ENCODE peak calls at places on chromosomes 16 and 17, in ten cellular contexts. One of them, this sample, is unnamed.

GRCh38 chr16:20956319-20956718 is 55.7 kb downstream of the LYRM1 start:
- DNase-seq in central memory CD4-positive, alpha-beta T cell: no peak
- DNase-seq in stimulated activated naive B cell treated with anti-CD40 and anti-IgM and Interleukin-4, amounts not matched to agents 10 μg/mL and 1 μg/mL and 100 μg/mL, for 72 hours: no peak
- DNase-seq in nucleus accumbens: no peak
- DNase-seq in H54: no peak
- DNase-seq in psoas muscle: no peak
- DNase-seq in uterus: no peak
- DNase-seq in non-pigmented ciliary epithelial cell: no peak
- DNase-seq in NCI-H510A: no peak
- DNase-seq in heart right ventricle: no peak
- DNase-seq in this sample: no peak

GRCh38 chr16:27429981-27430441 is 28.0 kb downstream of the IL21R start:
- DNase-seq in H54: no peak
- DNase-seq in non-pigmented ciliary epithelial cell: no peak
- DNase-seq in heart right ventricle: peak
- DNase-seq in NCI-H510A: no peak
- DNase-seq in psoas muscle: no peak
- DNase-seq in nucleus accumbens: no peak
- DNase-seq in central memory CD4-positive, alpha-beta T cell: no peak
- DNase-seq in uterus: no peak
- DNase-seq in stimulated activated naive B cell treated with anti-CD40 and anti-IgM and Interleukin-4, amounts not matched to agents 10 μg/mL and 1 μg/mL and 100 μg/mL, for 72 hours: no peak
- DNase-seq in this sample: no peak

GRCh38 chr17:751269-752001 is 629 bp downstream of the GEMIN4 start:
- DNase-seq in central memory CD4-positive, alpha-beta T cell: peak
- DNase-seq in nucleus accumbens: no peak
- DNase-seq in NCI-H510A: no peak
- DNase-seq in H54: peak
- DNase-seq in heart right ventricle: peak
- DNase-seq in psoas muscle: peak
- DNase-seq in uterus: no peak
- DNase-seq in non-pigmented ciliary epithelial cell: no peak
- DNase-seq in stimulated activated naive B cell treated with anti-CD40 and anti-IgM and Interleukin-4, amounts not matched to agents 10 μg/mL and 1 μg/mL and 100 μg/mL, for 72 hours: no peak
- DNase-seq in this sample: no peak

GRCh38 chr16:14125030-14125681 is 54.0 kb downstream of the MRTFB start:
- DNase-seq in uterus: no peak
- DNase-seq in central memory CD4-positive, alpha-beta T cell: no peak
- DNase-seq in nucleus accumbens: no peak
- DNase-seq in heart right ventricle: no peak
- DNase-seq in NCI-H510A: no peak
- DNase-seq in psoas muscle: no peak
- DNase-seq in non-pigmented ciliary epithelial cell: no peak
- DNase-seq in stimulated activated naive B cell treated with anti-CD40 and anti-IgM and Interleukin-4, amounts not matched to agents 10 μg/mL and 1 μg/mL and 100 μg/mL, for 72 hours: no peak
- DNase-seq in H54: no peak
- DNase-seq in this sample: no peak

GRCh38 chr16:84138824-84139627 is 6.0 kb downstream of the HSDL1 start:
- DNase-seq in NCI-H510A: peak
- DNase-seq in non-pigmented ciliary epithelial cell: no peak
- DNase-seq in uterus: no peak
- DNase-seq in stimulated activated naive B cell treated with anti-CD40 and anti-IgM and Interleukin-4, amounts not matched to agents 10 μg/mL and 1 μg/mL and 100 μg/mL, for 72 hours: no peak
- DNase-seq in central memory CD4-positive, alpha-beta T cell: no peak
- DNase-seq in psoas muscle: peak
- DNase-seq in H54: no peak
- DNase-seq in nucleus accumbens: no peak
- DNase-seq in heart right ventricle: peak
- DNase-seq in this sample: no peak

GRCh38 chr17:58337600-58338453 is 9.2 kb upstream of the TSPOAP1 start:
- DNase-seq in H54: peak
- DNase-seq in uterus: peak
- DNase-seq in heart right ventricle: peak
- DNase-seq in psoas muscle: peak
- DNase-seq in stimulated activated naive B cell treated with anti-CD40 and anti-IgM and Interleukin-4, amounts not matched to agents 10 μg/mL and 1 μg/mL and 100 μg/mL, for 72 hours: peak
- DNase-seq in non-pigmented ciliary epithelial cell: peak
- DNase-seq in NCI-H510A: no peak
- DNase-seq in nucleus accumbens: peak
- DNase-seq in central memory CD4-positive, alpha-beta T cell: peak
- DNase-seq in this sample: peak

GRCh38 chr17:42120161-42121065 is 754 bp downstream of the KAT2A start:
- DNase-seq in stimulated activated naive B cell treated with anti-CD40 and anti-IgM and Interleukin-4, amounts not matched to agents 10 μg/mL and 1 μg/mL and 100 μg/mL, for 72 hours: no peak
- DNase-seq in non-pigmented ciliary epithelial cell: no peak
- DNase-seq in heart right ventricle: no peak
- DNase-seq in NCI-H510A: no peak
- DNase-seq in H54: no peak
- DNase-seq in psoas muscle: no peak
- DNase-seq in central memory CD4-positive, alpha-beta T cell: no peak
- DNase-seq in uterus: no peak
- DNase-seq in nucleus accumbens: no peak
- DNase-seq in this sample: no peak

GRCh38 chr16:56428087-56428486 is 2.7 kb upstream of the AMFR start:
- DNase-seq in H54: no peak
- DNase-seq in NCI-H510A: no peak
- DNase-seq in central memory CD4-positive, alpha-beta T cell: no peak
- DNase-seq in psoas muscle: no peak
- DNase-seq in heart right ventricle: no peak
- DNase-seq in non-pigmented ciliary epithelial cell: no peak
- DNase-seq in stimulated activated naive B cell treated with anti-CD40 and anti-IgM and Interleukin-4, amounts not matched to agents 10 μg/mL and 1 μg/mL and 100 μg/mL, for 72 hours: no peak
- DNase-seq in uterus: no peak
- DNase-seq in nucleus accumbens: no peak
- DNase-seq in this sample: no peak

GRCh38 chr17:76539631-76540271 is at the start of gene PRCD:
- DNase-seq in NCI-H510A: no peak
- DNase-seq in stimulated activated naive B cell treated with anti-CD40 and anti-IgM and Interleukin-4, amounts not matched to agents 10 μg/mL and 1 μg/mL and 100 μg/mL, for 72 hours: no peak
- DNase-seq in uterus: no peak
- DNase-seq in H54: no peak
- DNase-seq in nucleus accumbens: no peak
- DNase-seq in non-pigmented ciliary epithelial cell: no peak
- DNase-seq in central memory CD4-positive, alpha-beta T cell: no peak
- DNase-seq in psoas muscle: no peak
- DNase-seq in heart right ventricle: no peak
- DNase-seq in this sample: no peak

GRCh38 chr16:27820646-27821345 is 242.7 kb downstream of the GSG1L start:
- DNase-seq in stimulated activated naive B cell treated with anti-CD40 and anti-IgM and Interleukin-4, amounts not matched to agents 10 μg/mL and 1 μg/mL and 100 μg/mL, for 72 hours: no peak
- DNase-seq in NCI-H510A: no peak
- DNase-seq in heart right ventricle: no peak
- DNase-seq in psoas muscle: no peak
- DNase-seq in nucleus accumbens: no peak
- DNase-seq in uterus: no peak
- DNase-seq in H54: no peak
- DNase-seq in non-pigmented ciliary epithelial cell: no peak
- DNase-seq in central memory CD4-positive, alpha-beta T cell: no peak
- DNase-seq in this sample: no peak

GRCh38 chr16:68404736-68405345 is 43.5 kb downstream of the SMPD3 start:
- DNase-seq in H54: no peak
- DNase-seq in NCI-H510A: no peak
- DNase-seq in nucleus accumbens: no peak
- DNase-seq in non-pigmented ciliary epithelial cell: no peak
- DNase-seq in stimulated activated naive B cell treated with anti-CD40 and anti-IgM and Interleukin-4, amounts not matched to agents 10 μg/mL and 1 μg/mL and 100 μg/mL, for 72 hours: no peak
- DNase-seq in uterus: no peak
- DNase-seq in heart right ventricle: no peak
- DNase-seq in psoas muscle: no peak
- DNase-seq in central memory CD4-positive, alpha-beta T cell: no peak
- DNase-seq in this sample: no peak

GRCh38 chr17:71726320-71726719 is 394.5 kb upstream of the SOX9 start:
- DNase-seq in non-pigmented ciliary epithelial cell: no peak
- DNase-seq in heart right ventricle: no peak
- DNase-seq in H54: no peak
- DNase-seq in nucleus accumbens: no peak
- DNase-seq in NCI-H510A: no peak
- DNase-seq in central memory CD4-positive, alpha-beta T cell: no peak
- DNase-seq in uterus: no peak
- DNase-seq in psoas muscle: no peak
- DNase-seq in stimulated activated naive B cell treated with anti-CD40 and anti-IgM and Interleukin-4, amounts not matched to agents 10 μg/mL and 1 μg/mL and 100 μg/mL, for 72 hours: no peak
- DNase-seq in this sample: no peak

GRCh38 chr17:74394275-74394950 is 27.1 kb downstream of the GPR142 start:
- DNase-seq in central memory CD4-positive, alpha-beta T cell: no peak
- DNase-seq in heart right ventricle: no peak
- DNase-seq in nucleus accumbens: no peak
- DNase-seq in stimulated activated naive B cell treated with anti-CD40 and anti-IgM and Interleukin-4, amounts not matched to agents 10 μg/mL and 1 μg/mL and 100 μg/mL, for 72 hours: no peak
- DNase-seq in psoas muscle: no peak
- DNase-seq in uterus: no peak
- DNase-seq in non-pigmented ciliary epithelial cell: no peak
- DNase-seq in H54: no peak
- DNase-seq in NCI-H510A: no peak
- DNase-seq in this sample: no peak

GRCh38 chr16:5024632-5025031 is 9.1 kb downstream of the NAGPA start:
- DNase-seq in uterus: no peak
- DNase-seq in stimulated activated naive B cell treated with anti-CD40 and anti-IgM and Interleukin-4, amounts not matched to agents 10 μg/mL and 1 μg/mL and 100 μg/mL, for 72 hours: no peak
- DNase-seq in NCI-H510A: peak
- DNase-seq in psoas muscle: no peak
- DNase-seq in central memory CD4-positive, alpha-beta T cell: no peak
- DNase-seq in non-pigmented ciliary epithelial cell: no peak
- DNase-seq in H54: peak
- DNase-seq in heart right ventricle: no peak
- DNase-seq in nucleus accumbens: no peak
- DNase-seq in this sample: no peak

GRCh38 chr17:81096741-81097133 is 61.8 kb downstream of the BAIAP2 start:
- DNase-seq in non-pigmented ciliary epithelial cell: no peak
- DNase-seq in NCI-H510A: no peak
- DNase-seq in H54: no peak
- DNase-seq in nucleus accumbens: no peak
- DNase-seq in central memory CD4-positive, alpha-beta T cell: no peak
- DNase-seq in uterus: peak
- DNase-seq in psoas muscle: no peak
- DNase-seq in heart right ventricle: no peak
- DNase-seq in stimulated activated naive B cell treated with anti-CD40 and anti-IgM and Interleukin-4, amounts not matched to agents 10 μg/mL and 1 μg/mL and 100 μg/mL, for 72 hours: no peak
- DNase-seq in this sample: no peak

GRCh38 chr17:80984749-80985148 is 6.9 kb upstream of the CHMP6 start:
- DNase-seq in psoas muscle: peak
- DNase-seq in heart right ventricle: no peak
- DNase-seq in central memory CD4-positive, alpha-beta T cell: no peak
- DNase-seq in nucleus accumbens: no peak
- DNase-seq in non-pigmented ciliary epithelial cell: peak
- DNase-seq in uterus: no peak
- DNase-seq in H54: peak
- DNase-seq in NCI-H510A: no peak
- DNase-seq in stimulated activated naive B cell treated with anti-CD40 and anti-IgM and Interleukin-4, amounts not matched to agents 10 μg/mL and 1 μg/mL and 100 μg/mL, for 72 hours: no peak
- DNase-seq in this sample: no peak

GRCh38 chr17:1018547-1018946 is 21.6 kb downstream of the TIMM22 start:
- DNase-seq in uterus: no peak
- DNase-seq in psoas muscle: no peak
- DNase-seq in H54: no peak
- DNase-seq in heart right ventricle: no peak
- DNase-seq in central memory CD4-positive, alpha-beta T cell: no peak
- DNase-seq in NCI-H510A: no peak
- DNase-seq in nucleus accumbens: no peak
- DNase-seq in stimulated activated naive B cell treated with anti-CD40 and anti-IgM and Interleukin-4, amounts not matched to agents 10 μg/mL and 1 μg/mL and 100 μg/mL, for 72 hours: no peak
- DNase-seq in non-pigmented ciliary epithelial cell: no peak
- DNase-seq in this sample: no peak

GRCh38 chr17:67469208-67469980 is 92.3 kb downstream of the PITPNC1 start:
- DNase-seq in H54: no peak
- DNase-seq in NCI-H510A: no peak
- DNase-seq in non-pigmented ciliary epithelial cell: no peak
- DNase-seq in stimulated activated naive B cell treated with anti-CD40 and anti-IgM and Interleukin-4, amounts not matched to agents 10 μg/mL and 1 μg/mL and 100 μg/mL, for 72 hours: no peak
- DNase-seq in uterus: no peak
- DNase-seq in nucleus accumbens: no peak
- DNase-seq in psoas muscle: no peak
- DNase-seq in heart right ventricle: no peak
- DNase-seq in central memory CD4-positive, alpha-beta T cell: no peak
- DNase-seq in this sample: no peak

GRCh38 chr16:59635674-59636073 is 901.6 kb upstream of the GOT2 start:
- DNase-seq in non-pigmented ciliary epithelial cell: peak
- DNase-seq in NCI-H510A: no peak
- DNase-seq in uterus: no peak
- DNase-seq in nucleus accumbens: no peak
- DNase-seq in heart right ventricle: no peak
- DNase-seq in H54: no peak
- DNase-seq in central memory CD4-positive, alpha-beta T cell: no peak
- DNase-seq in stimulated activated naive B cell treated with anti-CD40 and anti-IgM and Interleukin-4, amounts not matched to agents 10 μg/mL and 1 μg/mL and 100 μg/mL, for 72 hours: no peak
- DNase-seq in psoas muscle: no peak
- DNase-seq in this sample: no peak

GRCh38 chr16:11478431-11479119 is 108.1 kb downstream of the LITAF start:
- DNase-seq in non-pigmented ciliary epithelial cell: no peak
- DNase-seq in H54: no peak
- DNase-seq in uterus: no peak
- DNase-seq in stimulated activated naive B cell treated with anti-CD40 and anti-IgM and Interleukin-4, amounts not matched to agents 10 μg/mL and 1 μg/mL and 100 μg/mL, for 72 hours: no peak
- DNase-seq in heart right ventricle: no peak
- DNase-seq in NCI-H510A: no peak
- DNase-seq in central memory CD4-positive, alpha-beta T cell: no peak
- DNase-seq in nucleus accumbens: no peak
- DNase-seq in psoas muscle: no peak
- DNase-seq in this sample: no peak

GRCh38 chr17:77772461-77772897 is 186.0 kb upstream of the TNRC6C start:
- DNase-seq in central memory CD4-positive, alpha-beta T cell: peak
- DNase-seq in nucleus accumbens: no peak
- DNase-seq in psoas muscle: peak
- DNase-seq in stimulated activated naive B cell treated with anti-CD40 and anti-IgM and Interleukin-4, amounts not matched to agents 10 μg/mL and 1 μg/mL and 100 μg/mL, for 72 hours: peak
- DNase-seq in heart right ventricle: peak
- DNase-seq in H54: no peak
- DNase-seq in non-pigmented ciliary epithelial cell: no peak
- DNase-seq in uterus: no peak
- DNase-seq in NCI-H510A: no peak
- DNase-seq in this sample: peak

GRCh38 chr17:73902416-73903181 is 258.4 kb upstream of the SDK2 start:
- DNase-seq in non-pigmented ciliary epithelial cell: no peak
- DNase-seq in psoas muscle: no peak
- DNase-seq in NCI-H510A: peak
- DNase-seq in central memory CD4-positive, alpha-beta T cell: no peak
- DNase-seq in stimulated activated naive B cell treated with anti-CD40 and anti-IgM and Interleukin-4, amounts not matched to agents 10 μg/mL and 1 μg/mL and 100 μg/mL, for 72 hours: no peak
- DNase-seq in heart right ventricle: no peak
- DNase-seq in H54: no peak
- DNase-seq in nucleus accumbens: no peak
- DNase-seq in uterus: no peak
- DNase-seq in this sample: no peak

GRCh38 chr16:82630219-82630618 is 3.5 kb downstream of the CDH13 start:
- DNase-seq in H54: no peak
- DNase-seq in central memory CD4-positive, alpha-beta T cell: no peak
- DNase-seq in uterus: no peak
- DNase-seq in NCI-H510A: no peak
- DNase-seq in nucleus accumbens: no peak
- DNase-seq in psoas muscle: no peak
- DNase-seq in stimulated activated naive B cell treated with anti-CD40 and anti-IgM and Interleukin-4, amounts not matched to agents 10 μg/mL and 1 μg/mL and 100 μg/mL, for 72 hours: no peak
- DNase-seq in non-pigmented ciliary epithelial cell: no peak
- DNase-seq in heart right ventricle: no peak
- DNase-seq in this sample: no peak

GRCh38 chr16:886802-887731 is 83.7 kb downstream of the LMF1 start:
- DNase-seq in NCI-H510A: no peak
- DNase-seq in non-pigmented ciliary epithelial cell: no peak
- DNase-seq in uterus: no peak
- DNase-seq in H54: no peak
- DNase-seq in nucleus accumbens: no peak
- DNase-seq in central memory CD4-positive, alpha-beta T cell: no peak
- DNase-seq in heart right ventricle: no peak
- DNase-seq in stimulated activated naive B cell treated with anti-CD40 and anti-IgM and Interleukin-4, amounts not matched to agents 10 μg/mL and 1 μg/mL and 100 μg/mL, for 72 hours: no peak
- DNase-seq in psoas muscle: peak
- DNase-seq in this sample: no peak

GRCh38 chr17:72947475-72947874 is 145.0 kb downstream of the SLC39A11 start:
- DNase-seq in psoas muscle: no peak
- DNase-seq in uterus: no peak
- DNase-seq in H54: no peak
- DNase-seq in stimulated activated naive B cell treated with anti-CD40 and anti-IgM and Interleukin-4, amounts not matched to agents 10 μg/mL and 1 μg/mL and 100 μg/mL, for 72 hours: no peak
- DNase-seq in NCI-H510A: no peak
- DNase-seq in heart right ventricle: no peak
- DNase-seq in non-pigmented ciliary epithelial cell: no peak
- DNase-seq in central memory CD4-positive, alpha-beta T cell: no peak
- DNase-seq in nucleus accumbens: no peak
- DNase-seq in this sample: no peak

GRCh38 chr17:79677646-79678045 is 53.1 kb upstream of the ENPP7 start:
- DNase-seq in heart right ventricle: no peak
- DNase-seq in psoas muscle: no peak
- DNase-seq in non-pigmented ciliary epithelial cell: no peak
- DNase-seq in H54: no peak
- DNase-seq in uterus: no peak
- DNase-seq in nucleus accumbens: no peak
- DNase-seq in central memory CD4-positive, alpha-beta T cell: no peak
- DNase-seq in stimulated activated naive B cell treated with anti-CD40 and anti-IgM and Interleukin-4, amounts not matched to agents 10 μg/mL and 1 μg/mL and 100 μg/mL, for 72 hours: no peak
- DNase-seq in NCI-H510A: no peak
- DNase-seq in this sample: no peak

GRCh38 chr17:16491703-16492612 is at the start of gene LRRC75A:
- DNase-seq in NCI-H510A: no peak
- DNase-seq in stimulated activated naive B cell treated with anti-CD40 and anti-IgM and Interleukin-4, amounts not matched to agents 10 μg/mL and 1 μg/mL and 100 μg/mL, for 72 hours: peak
- DNase-seq in psoas muscle: peak
- DNase-seq in H54: peak
- DNase-seq in non-pigmented ciliary epithelial cell: no peak
- DNase-seq in central memory CD4-positive, alpha-beta T cell: peak
- DNase-seq in heart right ventricle: peak
- DNase-seq in uterus: peak
- DNase-seq in nucleus accumbens: peak
- DNase-seq in this sample: no peak

GRCh38 chr17:75047398-75048098 is 523 bp downstream of the KCTD2 start:
- DNase-seq in non-pigmented ciliary epithelial cell: no peak
- DNase-seq in central memory CD4-positive, alpha-beta T cell: no peak
- DNase-seq in heart right ventricle: peak
- DNase-seq in nucleus accumbens: no peak
- DNase-seq in H54: no peak
- DNase-seq in uterus: peak
- DNase-seq in stimulated activated naive B cell treated with anti-CD40 and anti-IgM and Interleukin-4, amounts not matched to agents 10 μg/mL and 1 μg/mL and 100 μg/mL, for 72 hours: peak
- DNase-seq in NCI-H510A: no peak
- DNase-seq in psoas muscle: peak
- DNase-seq in this sample: no peak